ENCODE peak calls at places on chromosomes 16 and 17, in six cellular contexts. One of them, this sample, is unnamed.

GRCh38 chr16:72927199-72928088 is 120.5 kb downstream of the ZFHX3 start:
- ATAC-seq in upper lobe of left lung: peak
- ATAC-seq in A549: peak
- ATAC-seq in K562: no peak
- ATAC-seq in HepG2: peak
- ATAC-seq in GM12878: no peak
- ATAC-seq in this sample: no peak

GRCh38 chr16:67158637-67159600 is 790 bp downstream of the TRADD start:
- ATAC-seq in upper lobe of left lung: peak
- ATAC-seq in A549: peak
- ATAC-seq in K562: peak
- ATAC-seq in HepG2: peak
- ATAC-seq in GM12878: peak
- ATAC-seq in this sample: no peak

GRCh38 chr17:37833237-37833859 is 88.5 kb upstream of the HNF1B start:
- ATAC-seq in upper lobe of left lung: no peak
- ATAC-seq in A549: no peak
- ATAC-seq in K562: peak
- ATAC-seq in HepG2: no peak
- ATAC-seq in GM12878: peak
- ATAC-seq in this sample: no peak

GRCh38 chr16:67516296-67517177 is 12.1 kb upstream of the RIPOR1 start:
- ATAC-seq in upper lobe of left lung: no peak
- ATAC-seq in A549: no peak
- ATAC-seq in K562: no peak
- ATAC-seq in HepG2: no peak
- ATAC-seq in GM12878: no peak
- ATAC-seq in this sample: no peak

GRCh38 chr17:78242024-78242742 is 10.8 kb downstream of the TMEM235 start:
- ATAC-seq in upper lobe of left lung: peak
- ATAC-seq in A549: no peak
- ATAC-seq in K562: no peak
- ATAC-seq in HepG2: no peak
- ATAC-seq in GM12878: peak
- ATAC-seq in this sample: no peak

GRCh38 chr16:66845080-66845410 is 831 bp downstream of the CA7 start:
- ATAC-seq in upper lobe of left lung: peak
- ATAC-seq in A549: no peak
- ATAC-seq in K562: no peak
- ATAC-seq in HepG2: no peak
- ATAC-seq in GM12878: no peak
- ATAC-seq in this sample: no peak

GRCh38 chr16:7185179-7185578 is 147.5 kb upstream of the RBFOX1 start:
- ATAC-seq in upper lobe of left lung: no peak
- ATAC-seq in A549: no peak
- ATAC-seq in K562: no peak
- ATAC-seq in HepG2: no peak
- ATAC-seq in GM12878: no peak
- ATAC-seq in this sample: no peak

GRCh38 chr16:22240023-22240697 is 34.1 kb downstream of the EEF2K start:
- ATAC-seq in upper lobe of left lung: peak
- ATAC-seq in A549: no peak
- ATAC-seq in K562: no peak
- ATAC-seq in HepG2: no peak
- ATAC-seq in GM12878: no peak
- ATAC-seq in this sample: peak

GRCh38 chr17:2562162-2562858 is 31.1 kb upstream of the PAFAH1B1 start:
- ATAC-seq in upper lobe of left lung: no peak
- ATAC-seq in A549: no peak
- ATAC-seq in K562: no peak
- ATAC-seq in HepG2: no peak
- ATAC-seq in GM12878: no peak
- ATAC-seq in this sample: no peak

GRCh38 chr16:25048146-25048618 is 33.0 kb upstream of the ARHGAP17 start:
- ATAC-seq in upper lobe of left lung: no peak
- ATAC-seq in A549: no peak
- ATAC-seq in K562: no peak
- ATAC-seq in HepG2: no peak
- ATAC-seq in GM12878: no peak
- ATAC-seq in this sample: no peak

GRCh38 chr16:31022574-31023251 is 10.6 kb upstream of the STX4 start:
- ATAC-seq in upper lobe of left lung: no peak
- ATAC-seq in A549: no peak
- ATAC-seq in K562: no peak
- ATAC-seq in HepG2: peak
- ATAC-seq in GM12878: no peak
- ATAC-seq in this sample: no peak

GRCh38 chr17:69525920-69526841 is 111.7 kb downstream of the MAP2K6 start:
- ATAC-seq in upper lobe of left lung: peak
- ATAC-seq in A549: peak
- ATAC-seq in K562: peak
- ATAC-seq in HepG2: peak
- ATAC-seq in GM12878: peak
- ATAC-seq in this sample: peak

GRCh38 chr17:50765454-50766221 is 1.7 kb downstream of the ANKRD40CL start:
- ATAC-seq in upper lobe of left lung: peak
- ATAC-seq in A549: no peak
- ATAC-seq in K562: no peak
- ATAC-seq in HepG2: peak
- ATAC-seq in GM12878: peak
- ATAC-seq in this sample: peak

GRCh38 chr16:83205896-83206295 is 579.1 kb downstream of the CDH13 start:
- ATAC-seq in upper lobe of left lung: no peak
- ATAC-seq in A549: no peak
- ATAC-seq in K562: no peak
- ATAC-seq in HepG2: no peak
- ATAC-seq in GM12878: no peak
- ATAC-seq in this sample: no peak

GRCh38 chr16:83199012-83199411 is 572.2 kb downstream of the CDH13 start:
- ATAC-seq in upper lobe of left lung: no peak
- ATAC-seq in A549: no peak
- ATAC-seq in K562: no peak
- ATAC-seq in HepG2: no peak
- ATAC-seq in GM12878: no peak
- ATAC-seq in this sample: no peak

DNA sequence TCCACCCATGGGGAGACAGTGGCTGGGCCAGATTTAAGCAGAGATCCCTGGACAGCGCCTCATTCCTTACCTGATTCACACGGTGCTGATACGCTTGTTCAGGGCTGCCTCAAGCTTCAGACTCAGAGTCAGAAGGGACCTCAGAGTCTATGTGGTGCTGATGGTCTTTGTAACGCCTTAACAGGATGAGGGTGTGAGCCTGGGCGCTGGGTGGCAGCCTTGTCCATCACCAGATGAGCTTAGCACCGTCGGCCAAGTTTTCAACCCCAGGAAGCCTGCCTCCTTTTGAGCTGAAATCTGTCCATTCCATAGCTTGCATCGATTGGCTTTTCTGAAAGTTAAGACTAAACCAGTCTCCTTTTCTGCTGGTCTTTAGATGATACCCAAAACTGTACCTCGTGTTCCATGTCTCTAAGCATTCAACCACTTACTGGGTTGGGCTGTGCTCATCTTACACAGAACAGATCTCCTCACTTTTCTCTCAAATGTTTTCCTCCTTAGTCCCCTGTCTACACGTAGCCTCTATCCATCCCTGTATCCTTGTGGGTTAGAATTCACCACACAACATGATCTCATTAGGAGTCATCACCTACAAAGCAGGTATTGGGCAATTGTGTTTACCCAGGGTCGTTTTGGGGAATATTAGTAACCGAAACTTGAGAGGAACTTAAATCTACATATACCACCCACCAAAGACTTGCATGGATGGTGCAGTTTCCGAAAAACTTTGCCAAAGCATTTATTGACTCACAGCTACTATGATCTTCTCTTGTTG is 573.4 kb downstream of the CDH13 start:
- ATAC-seq in upper lobe of left lung: no peak
- ATAC-seq in A549: peak
- ATAC-seq in K562: no peak
- ATAC-seq in HepG2: peak
- ATAC-seq in GM12878: peak
- ATAC-seq in this sample: no peak
- TF ChIP-seq CTCF in upper lobe of left lung: no peak
- TF ChIP-seq CTCF in A549: no peak
- TF ChIP-seq CTCF in K562: peak
- TF ChIP-seq CTCF in HepG2: peak
- TF ChIP-seq CTCF in GM12878: no peak
- TF ChIP-seq CTCF in this sample: no peak

GRCh38 chr17:75850928-75851692 is 4.0 kb downstream of the WBP2 start:
- ATAC-seq in upper lobe of left lung: no peak
- ATAC-seq in A549: no peak
- ATAC-seq in K562: no peak
- ATAC-seq in HepG2: no peak
- ATAC-seq in GM12878: no peak
- ATAC-seq in this sample: no peak
- TF ChIP-seq EP300 in upper lobe of left lung: no peak
- TF ChIP-seq EP300 in A549: no peak
- TF ChIP-seq EP300 in K562: no peak
- TF ChIP-seq EP300 in HepG2: no peak
- TF ChIP-seq EP300 in GM12878: no peak
- TF ChIP-seq EP300 in this sample: no peak

GRCh38 chr17:76710863-76711611 is at the start of gene MXRA7:
- ATAC-seq in upper lobe of left lung: peak
- ATAC-seq in A549: peak
- ATAC-seq in K562: peak
- ATAC-seq in HepG2: peak
- ATAC-seq in GM12878: peak
- ATAC-seq in this sample: peak

GRCh38 chr17:76707985-76708807 is 2.6 kb downstream of the MXRA7 start:
- ATAC-seq in upper lobe of left lung: peak
- ATAC-seq in A549: no peak
- ATAC-seq in K562: peak
- ATAC-seq in HepG2: peak
- ATAC-seq in GM12878: no peak
- ATAC-seq in this sample: no peak

GRCh38 chr17:76706817-76707216 is 3.9 kb downstream of the MXRA7 start:
- ATAC-seq in upper lobe of left lung: no peak
- ATAC-seq in A549: no peak
- ATAC-seq in K562: no peak
- ATAC-seq in HepG2: no peak
- ATAC-seq in GM12878: no peak
- ATAC-seq in this sample: no peak

GRCh38 chr17:76713765-76714164 is 3.0 kb upstream of the MXRA7 start:
- ATAC-seq in upper lobe of left lung: no peak
- ATAC-seq in A549: no peak
- ATAC-seq in K562: no peak
- ATAC-seq in HepG2: no peak
- ATAC-seq in GM12878: no peak
- ATAC-seq in this sample: no peak

DNA sequence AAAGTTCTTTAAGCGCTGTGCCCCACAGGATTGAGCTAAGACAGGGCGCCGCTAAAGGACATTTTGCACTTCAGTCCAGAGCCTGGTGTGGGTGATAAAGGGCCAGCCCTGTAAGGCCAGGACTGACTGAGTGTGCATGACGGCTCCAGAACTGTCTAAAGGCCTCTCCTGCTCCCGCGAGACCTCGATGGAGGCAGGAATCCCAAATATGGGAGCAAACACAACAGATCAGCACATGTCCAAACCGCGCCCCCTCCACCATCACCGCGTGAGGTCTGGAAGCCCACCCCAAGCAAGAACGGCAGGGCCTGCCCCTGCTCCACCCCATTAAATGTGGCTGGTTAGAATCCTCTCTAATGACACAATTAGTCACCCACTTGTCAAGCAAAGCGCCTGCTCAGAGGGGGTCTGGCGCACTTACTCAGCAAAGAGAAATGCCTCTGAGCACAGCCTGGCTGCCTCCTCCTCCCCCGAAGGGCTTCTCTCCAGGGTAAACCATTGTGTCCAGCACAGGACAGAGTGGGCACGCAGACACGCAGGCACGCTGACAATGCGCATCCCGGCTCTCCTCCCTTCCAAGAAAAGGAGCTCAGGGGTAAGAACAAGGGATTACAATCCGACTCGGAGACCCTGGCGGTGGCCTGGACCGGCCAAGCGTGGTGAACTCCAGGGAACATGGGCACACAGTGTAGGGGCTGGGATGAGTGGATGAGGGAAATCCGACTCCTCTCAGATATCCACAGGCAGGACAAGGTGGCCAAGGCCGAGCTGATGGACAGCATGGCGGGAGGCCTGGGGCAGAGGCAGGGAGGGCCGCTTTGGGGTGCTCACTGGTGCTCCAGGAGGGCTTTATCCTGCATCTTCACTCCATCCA is 1.5 kb downstream of the MXRA7 start:
- ATAC-seq in upper lobe of left lung: peak
- ATAC-seq in A549: peak
- ATAC-seq in K562: peak
- ATAC-seq in HepG2: peak
- ATAC-seq in GM12878: no peak
- ATAC-seq in this sample: peak
- TF ChIP-seq CTCF in upper lobe of left lung: no peak
- TF ChIP-seq CTCF in A549: no peak
- TF ChIP-seq CTCF in K562: no peak
- TF ChIP-seq CTCF in HepG2: no peak
- TF ChIP-seq CTCF in GM12878: no peak
- TF ChIP-seq CTCF in this sample: no peak

GRCh38 chr17:80859004-80859941 is 132.4 kb upstream of the CHMP6 start:
- ATAC-seq in upper lobe of left lung: peak
- ATAC-seq in A549: peak
- ATAC-seq in K562: no peak
- ATAC-seq in HepG2: no peak
- ATAC-seq in GM12878: no peak
- ATAC-seq in this sample: peak
- TF ChIP-seq EP300 in upper lobe of left lung: no peak
- TF ChIP-seq EP300 in A549: no peak
- TF ChIP-seq EP300 in K562: no peak
- TF ChIP-seq EP300 in HepG2: no peak
- TF ChIP-seq EP300 in GM12878: no peak
- TF ChIP-seq EP300 in this sample: no peak

GRCh38 chr16:20774703-20775362 is 11.0 kb downstream of the ACSM3 start:
- ATAC-seq in upper lobe of left lung: peak
- ATAC-seq in A549: peak
- ATAC-seq in K562: peak
- ATAC-seq in HepG2: peak
- ATAC-seq in GM12878: peak
- ATAC-seq in this sample: peak
- TF ChIP-seq CTCF in upper lobe of left lung: peak
- TF ChIP-seq CTCF in A549: peak
- TF ChIP-seq CTCF in K562: peak
- TF ChIP-seq CTCF in HepG2: peak
- TF ChIP-seq CTCF in GM12878: peak
- TF ChIP-seq CTCF in this sample: peak

DNA sequence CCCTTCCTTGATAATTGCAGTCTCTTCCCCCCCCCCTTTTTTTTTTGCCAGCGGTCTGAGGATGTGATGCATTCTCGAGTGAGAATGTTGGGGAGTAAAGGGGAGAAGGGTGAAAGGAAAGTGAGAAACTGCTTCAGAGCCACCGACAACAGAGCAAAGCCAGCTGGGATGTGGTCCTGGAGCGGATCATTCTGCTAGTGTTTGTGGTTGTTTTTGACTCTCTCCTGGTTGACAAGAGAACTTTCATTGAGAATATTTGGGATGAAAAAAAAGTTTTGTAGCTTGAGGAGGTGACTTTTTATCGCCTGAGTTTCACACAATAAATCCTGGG is 1.3 kb downstream of the NF1 start:
- ATAC-seq in upper lobe of left lung: no peak
- ATAC-seq in A549: no peak
- ATAC-seq in K562: no peak
- ATAC-seq in HepG2: no peak
- ATAC-seq in GM12878: peak
- ATAC-seq in this sample: no peak
- TF ChIP-seq EP300 in upper lobe of left lung: no peak
- TF ChIP-seq EP300 in A549: no peak
- TF ChIP-seq EP300 in K562: no peak
- TF ChIP-seq EP300 in HepG2: no peak
- TF ChIP-seq EP300 in GM12878: no peak
- TF ChIP-seq EP300 in this sample: no peak

This sample was measured in gastroesophageal sphincter.